ENCODE peak calls at places on chromosomes 13 and 19, in nine cellular contexts. I, R, G, V, M, N, C, X and A are unnamed samples.

GRCh38 chr13:33388254-33388998 is 102.9 kb upstream of the STARD13 start:
- DNase-seq in I (no peak), R (no peak), G (no peak), V (no peak), M (no peak), N (no peak), C (no peak), X (no peak), A (peak)

GRCh38 chr13:22800726-22801401 is 379.9 kb upstream of the SGCG start:
- DNase-seq in I (no peak), R (no peak), G (peak), V (no peak), M (no peak), N (peak), C (no peak), X (no peak), A (no peak)

GRCh38 chr13:112251930-112252585 is 124.1 kb upstream of the SPACA7 start:
- DNase-seq in I (no peak), R (no peak), G (no peak), V (peak), M (no peak), N (no peak), C (no peak), X (no peak), A (no peak)

GRCh38 chr19:4606921-4607678 is 32.2 kb upstream of the TNFAIP8L1 start:
- DNase-seq in I (peak), R (no peak), G (no peak), V (no peak), M (peak), N (peak), C (no peak), X (no peak), A (no peak)

GRCh38 chr19:19627716-19628498 is at the start of gene LPAR2:
- DNase-seq in I (no peak), R (peak), G (no peak), V (no peak), M (peak), N (no peak), C (no peak), X (no peak), A (peak)

GRCh38 chr19:3784607-3785463 is 1.3 kb downstream of the MATK start:
- DNase-seq in I (no peak), R (no peak), G (no peak), V (no peak), M (no peak), N (no peak), C (no peak), X (no peak), A (peak)

GRCh38 chr13:110123041-110123809 is 183.7 kb downstream of the COL4A1 start:
- DNase-seq in I (no peak), R (peak), G (no peak), V (peak), M (no peak), N (no peak), C (no peak), X (no peak), A (peak)

GRCh38 chr13:100544866-100545683 is 43.5 kb downstream of the GGACT start:
- DNase-seq in I (no peak), R (peak), G (no peak), V (peak), M (no peak), N (peak), C (no peak), X (no peak), A (peak)

GRCh38 chr19:42254083-42254849 is 662 bp downstream of the ERF start:
- DNase-seq in I (peak), R (peak), G (no peak), V (peak), M (peak), N (peak), C (no peak), X (no peak), A (peak)

GRCh38 chr19:10137751-10138682 is 18.3 kb upstream of the EIF3G start:
- DNase-seq in I (no peak), R (no peak), G (no peak), V (no peak), M (no peak), N (peak), C (no peak), X (no peak), A (no peak)

GRCh38 chr13:37326319-37326718 is 220.9 kb upstream of the CSNK1A1L start:
- DNase-seq in I (no peak), R (no peak), G (no peak), V (no peak), M (no peak), N (no peak), C (no peak), X (no peak), A (no peak)

GRCh38 chr19:21321134-21321533 is 8.1 kb downstream of the ZNF708 start:
- DNase-seq in I (no peak), R (no peak), G (no peak), V (no peak), M (no peak), N (no peak), C (no peak), X (no peak), A (no peak)

GRCh38 chr13:110582421-110582954 is 21.0 kb upstream of the RAB20 start:
- DNase-seq in I (no peak), R (no peak), G (no peak), V (peak), M (no peak), N (no peak), C (no peak), X (no peak), A (no peak)

GRCh38 chr13:94050686-94051085 is 428.8 kb downstream of the DCT start:
- DNase-seq in I (no peak), R (no peak), G (no peak), V (no peak), M (no peak), N (no peak), C (no peak), X (no peak), A (no peak)

GRCh38 chr13:20847298-20847697 is 55.2 kb downstream of the XPO4 start:
- DNase-seq in I (peak), R (no peak), G (no peak), V (no peak), M (no peak), N (no peak), C (no peak), X (no peak), A (no peak)

GRCh38 chr13:40496035-40496810 is 170.2 kb downstream of the FOXO1 start:
- DNase-seq in I (no peak), R (no peak), G (no peak), V (no peak), M (no peak), N (no peak), C (no peak), X (no peak), A (no peak)

GRCh38 chr19:30313353-30313750 is 58.8 kb upstream of the ZNF536 start:
- DNase-seq in I (no peak), R (no peak), G (no peak), V (peak), M (no peak), N (no peak), C (no peak), X (no peak), A (no peak)

GRCh38 chr19:33499671-33500506 is 21.7 kb downstream of the PEPD start:
- DNase-seq in I (no peak), R (no peak), G (no peak), V (no peak), M (no peak), N (no peak), C (no peak), X (no peak), A (no peak)

GRCh38 chr13:36453518-36453917 is 21.2 kb downstream of the CCNA1 start:
- DNase-seq in I (no peak), R (no peak), G (no peak), V (no peak), M (no peak), N (no peak), C (no peak), X (no peak), A (peak)

GRCh38 chr13:112697756-112698655 is 8.2 kb downstream of the ATP11A start:
- DNase-seq in I (no peak), R (no peak), G (no peak), V (peak), M (no peak), N (no peak), C (peak), X (no peak), A (no peak)

GRCh38 chr13:29832899-29833298 is 17.5 kb downstream of the UBL3 start:
- DNase-seq in I (no peak), R (no peak), G (no peak), V (no peak), M (no peak), N (no peak), C (no peak), X (no peak), A (no peak)

GRCh38 chr13:93183302-93183701 is 43.3 kb upstream of the GPC6 start:
- DNase-seq in I (no peak), R (no peak), G (no peak), V (no peak), M (no peak), N (no peak), C (no peak), X (no peak), A (peak)

GRCh38 chr13:40477623-40478608 is 188.5 kb downstream of the FOXO1 start:
- DNase-seq in I (no peak), R (no peak), G (no peak), V (peak), M (no peak), N (peak), C (no peak), X (no peak), A (no peak)

GRCh38 chr19:51079486-51080110 is 3.1 kb downstream of the KLK14 start:
- DNase-seq in I (no peak), R (no peak), G (no peak), V (peak), M (no peak), N (no peak), C (no peak), X (no peak), A (peak)

GRCh38 chr19:11152318-11153062 is 3.1 kb downstream of the SPC24 start:
- DNase-seq in I (no peak), R (peak), G (no peak), V (peak), M (peak), N (peak), C (no peak), X (no peak), A (peak)

GRCh38 chr19:20124879-20125278 is 42.1 kb upstream of the ZNF486 start:
- DNase-seq in I (no peak), R (no peak), G (no peak), V (no peak), M (no peak), N (no peak), C (no peak), X (no peak), A (no peak)

GRCh38 chr19:49570997-49571676 is 9.2 kb downstream of the NOSIP start:
- DNase-seq in I (peak), R (no peak), G (no peak), V (no peak), M (peak), N (peak), C (no peak), X (no peak), A (no peak)

GRCh38 chr19:6761053-6761676 is 6.1 kb downstream of the SH2D3A start:
- DNase-seq in I (peak), R (no peak), G (no peak), V (no peak), M (no peak), N (no peak), C (no peak), X (no peak), A (no peak)

GRCh38 chr13:38394777-38395504 is 45.3 kb downstream of the UFM1 start:
- DNase-seq in I (no peak), R (no peak), G (no peak), V (no peak), M (no peak), N (no peak), C (no peak), X (peak), A (no peak)

GRCh38 chr13:24228852-24229458 is 68.4 kb downstream of the SPATA13 start:
- DNase-seq in I (peak), R (no peak), G (no peak), V (no peak), M (no peak), N (peak), C (no peak), X (peak), A (peak)

GRCh38 chr13:42574435-42575311 is 721 bp downstream of the TNFSF11 start:
- DNase-seq in I (no peak), R (no peak), G (no peak), V (no peak), M (no peak), N (no peak), C (no peak), X (no peak), A (no peak)

GRCh38 chr13:33307820-33308219 is 22.3 kb upstream of the STARD13 start:
- DNase-seq in I (no peak), R (no peak), G (no peak), V (no peak), M (no peak), N (no peak), C (no peak), X (no peak), A (no peak)

GRCh38 chr19:38229585-38230073 is 5.6 kb upstream of the DPF1 start:
- DNase-seq in I (peak), R (peak), G (no peak), V (no peak), M (no peak), N (peak), C (peak), X (no peak), A (peak)

GRCh38 chr19:53506728-53507127 is 31.2 kb upstream of the ZNF331 start:
- DNase-seq in I (no peak), R (no peak), G (no peak), V (no peak), M (no peak), N (no peak), C (no peak), X (no peak), A (no peak)

GRCh38 chr19:31391518-31391917 is 42.3 kb upstream of the TSHZ3 start:
- DNase-seq in I (no peak), R (no peak), G (no peak), V (no peak), M (no peak), N (no peak), C (no peak), X (no peak), A (no peak)

GRCh38 chr19:44643605-44644390 is at the start of gene PVR:
- DNase-seq in I (peak), R (peak), G (no peak), V (peak), M (peak), N (peak), C (no peak), X (peak), A (peak)

GRCh38 chr13:20291037-20291436 is 58.9 kb upstream of the GJB6 start:
- DNase-seq in I (no peak), R (no peak), G (no peak), V (no peak), M (no peak), N (no peak), C (no peak), X (no peak), A (no peak)

GRCh38 chr13:29758591-29759114 is 91.8 kb downstream of the UBL3 start:
- DNase-seq in I (no peak), R (no peak), G (peak), V (no peak), M (no peak), N (peak), C (no peak), X (no peak), A (peak)

DNA sequence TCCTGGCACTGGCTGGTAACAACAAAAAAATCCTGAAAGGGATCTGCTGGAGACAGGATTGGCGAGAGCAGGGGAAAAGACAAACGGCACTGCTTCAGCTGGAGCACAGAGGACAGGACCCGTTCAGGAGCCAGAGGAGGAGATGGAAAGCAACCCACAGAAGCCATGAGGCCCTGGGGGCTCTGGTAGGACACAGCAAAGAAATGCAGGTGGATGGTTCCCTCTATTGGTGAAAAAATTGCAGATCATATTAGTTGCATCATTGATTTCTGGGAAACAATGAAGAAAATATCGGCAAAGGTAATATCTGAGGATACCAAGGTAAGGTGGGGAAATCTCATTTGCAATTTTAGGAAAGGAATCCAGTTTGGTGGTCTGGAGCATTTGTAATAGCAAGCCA is 25.7 kb upstream of the TPP2 start:
- DNase-seq in I (peak), R (no peak), G (no peak), V (no peak), M (no peak), N (no peak), C (no peak), X (no peak), A (peak)
- TF ChIP-seq CTCF in I (peak), R (no peak), G (no peak), V (no peak), M (no peak), N (no peak), C (no peak), X (no peak), A (no peak)

DNA sequence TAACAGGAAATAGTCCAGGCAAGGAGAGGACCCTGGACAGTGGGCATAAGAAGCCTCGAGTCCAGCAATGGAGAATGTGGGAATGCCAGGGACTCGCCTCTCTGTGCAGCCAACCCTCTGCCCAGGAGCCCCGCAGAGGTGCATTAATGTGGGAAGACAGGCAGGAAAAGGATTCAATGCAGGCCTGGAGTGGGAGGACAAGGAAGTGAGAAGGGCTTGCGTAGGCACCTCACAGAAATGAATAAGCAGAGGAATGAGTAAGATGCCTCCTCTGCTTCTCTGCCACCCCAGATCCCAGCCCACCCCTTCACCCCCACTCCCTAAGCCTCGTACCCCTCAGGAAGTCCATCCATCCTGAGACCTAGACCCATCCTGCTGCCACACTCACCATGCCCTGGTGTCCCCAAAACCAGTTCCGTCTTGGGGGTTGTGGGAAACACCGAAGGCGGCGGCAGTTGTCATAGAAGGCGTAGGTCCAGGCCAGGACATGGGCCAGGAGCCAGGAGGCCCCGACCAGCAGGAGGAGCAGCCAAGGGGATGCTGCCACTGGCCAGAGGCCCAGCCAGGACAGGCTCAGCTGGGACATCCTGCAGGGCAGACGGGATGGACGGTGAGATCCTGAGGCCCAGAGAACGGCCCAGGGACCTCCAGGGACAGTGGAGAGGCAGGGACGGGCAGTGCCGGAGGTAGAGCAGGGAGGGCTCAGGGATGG is 692 bp downstream of the CYP4F2 start:
- DNase-seq in I (no peak), R (no peak), G (no peak), V (no peak), M (no peak), N (no peak), C (no peak), X (no peak), A (no peak)
- TF ChIP-seq CTCF in I (no peak), R (no peak), G (no peak), V (no peak), M (no peak), N (no peak), C (no peak), X (no peak), A (no peak)

GRCh38 chr19:14315433-14315832 is 65.8 kb upstream of the ADGRE5 start:
- DNase-seq in I (no peak), R (no peak), G (no peak), V (no peak), M (no peak), N (no peak), C (no peak), X (no peak), A (no peak)
- TF ChIP-seq CTCF in I (peak), R (no peak), G (no peak), V (no peak), M (no peak), N (no peak), C (no peak), X (no peak), A (no peak)

GRCh38 chr19:13058951-13059660 is 43.6 kb downstream of the LYL1 start:
- DNase-seq in I (peak), R (no peak), G (no peak), V (no peak), M (no peak), N (no peak), C (no peak), X (no peak), A (no peak)
- TF ChIP-seq CTCF in I (peak), R (no peak), G (no peak), V (no peak), M (no peak), N (no peak), C (no peak), X (no peak), A (no peak)

GRCh38 chr19:39480337-39481228 is at the start of gene TIMM50:
- DNase-seq in I (peak), R (peak), G (peak), V (peak), M (peak), N (peak), C (peak), X (peak), A (peak)
- TF ChIP-seq CTCF in I (no peak), R (no peak), G (no peak), V (no peak), M (no peak), N (no peak), C (no peak), X (no peak), A (no peak)

DNA sequence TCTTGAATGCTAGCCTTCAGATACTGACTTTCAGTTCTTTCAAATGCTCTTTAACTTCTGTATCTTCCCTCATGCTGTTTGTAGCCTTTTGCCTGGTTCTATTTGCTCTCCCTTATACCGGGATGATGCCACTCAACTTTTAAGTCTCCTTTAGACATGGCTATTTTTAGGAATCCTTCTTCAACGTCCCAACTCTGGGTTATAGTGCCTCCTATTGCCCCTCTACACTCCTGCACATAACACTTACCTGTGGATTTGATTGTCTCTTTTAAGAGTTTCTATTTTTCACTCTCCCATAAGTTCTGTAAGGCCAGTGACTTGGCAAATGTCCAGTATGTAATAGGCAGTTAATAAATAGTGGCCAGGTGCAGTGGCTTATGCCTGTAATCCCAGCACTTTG is 343.0 kb downstream of the KLF5 start:
- DNase-seq in I (no peak), R (no peak), G (no peak), V (no peak), M (no peak), N (no peak), C (no peak), X (no peak), A (peak)
- TF ChIP-seq CTCF in I (no peak), R (no peak), G (no peak), V (no peak), M (no peak), N (no peak), C (no peak), X (no peak), A (no peak)